ENCODE peak calls at places on chromosomes 4 and X, in six cellular contexts. O is esophagus squamous epithelium, U is left lung, R is kidney epithelial cell, E is fibroblast of lung, P is transverse colon. V is an unnamed sample.

GRCh38 chrX:445727-446126 is 59.0 kb upstream of the PPP2R3B start:
- DNase-seq in E (no peak), P (no peak), O (no peak), U (no peak), R (no peak), V (no peak)

GRCh38 chr4:53622739-53623151 is 31.5 kb upstream of the LNX1 start:
- DNase-seq in R (no peak), P (no peak), E (peak; percentile 60), O (no peak), U (no peak), V (peak; percentile 74)

GRCh38 chrX:152865232-152865920 is 32.5 kb upstream of the ZNF185 start:
- DNase-seq in O (no peak), P (no peak), R (no peak), U (no peak), E (peak; percentile 19), V (no peak)

GRCh38 chrX:307261-308111 is 11.1 kb downstream of the GTPBP6 start:
- DNase-seq in U (peak; percentile 73), R (no peak), P (no peak), O (no peak), E (no peak), V (no peak)

GRCh38 chrX:68421651-68422050 is 11.6 kb downstream of the OPHN1 start:
- DNase-seq in E (no peak), P (no peak), U (no peak), R (no peak), O (no peak), V (no peak)

GRCh38 chr4:76772498-76773106 is 125.3 kb downstream of the SOWAHB start:
- DNase-seq in P (no peak), U (no peak), E (peak; percentile 86), R (no peak), O (no peak), V (peak; percentile 83)

GRCh38 chrX:45479196-45479834 is 278.6 kb upstream of the DIPK2B start:
- DNase-seq in P (no peak), R (peak; percentile 68), U (no peak), E (peak; percentile 95), O (no peak), V (peak; percentile 92)

GRCh38 chrX:20267924-20268701 is 1.4 kb upstream of the RPS6KA3 start:
- DNase-seq in O (peak; percentile 1), E (peak; percentile 31), P (peak; percentile 40), R (no peak), U (peak; percentile 83), V (peak; percentile 55)

GRCh38 chr4:184168406-184169019 is 49.2 kb downstream of the ENPP6 start:
- DNase-seq in U (peak; percentile 97), P (peak; percentile 69), O (no peak), R (peak; percentile 14), E (peak; percentile 32), V (peak; percentile 74)
- H3K4me3 ChIP-seq in U (no peak overlapping the region), P (no peak overlapping the region), O (peak overlapping the region; percentile 3), R (no peak overlapping the region), E (no peak overlapping the region), V (no peak overlapping the region)

GRCh38 chrX:141278306-141278705 is 36.0 kb upstream of the SPANXC start:
- DNase-seq in E (peak; percentile 3), P (no peak), U (no peak), O (no peak), R (no peak), V (peak; percentile 36)
- TF ChIP-seq CTCF in E (peak; percentile 48), P (no peak), U (peak; percentile 53), O (peak; percentile 35), R (peak; percentile 75), V (peak; percentile 79)

GRCh38 chrX:133307637-133308485 is 89.7 kb upstream of the TFDP3 start:
- DNase-seq in P (peak; percentile 13), E (no peak), U (no peak), R (no peak), O (no peak), V (no peak)
- H3K4me3 ChIP-seq in P (no peak overlapping the region), E (no peak overlapping the region), U (no peak overlapping the region), R (no peak overlapping the region), O (no peak overlapping the region), V (no peak overlapping the region)

GRCh38 chrX:85052636-85053343 is 49.1 kb downstream of the APOOL start:
- DNase-seq in R (peak; percentile 7), U (no peak), O (no peak), P (no peak), E (peak; percentile 85), V (peak; percentile 81)
- TF ChIP-seq CTCF in R (peak; percentile 18), U (peak; percentile 8), O (no peak), P (no peak), E (peak; percentile 14), V (peak; percentile 38)

GRCh38 chr4:2042947-2043395 is 16.2 kb upstream of the NAT8L start:
- DNase-seq in O (no peak), P (no peak), E (no peak), U (peak; percentile 39), R (no peak), V (no peak)
- H3K4me3 ChIP-seq in O (no peak overlapping the region), P (peak overlapping the region; percentile 94), E (no peak overlapping the region), U (no peak overlapping the region), R (peak overlapping the region; percentile 87), V (peak overlapping the region; percentile 77)

DNA sequence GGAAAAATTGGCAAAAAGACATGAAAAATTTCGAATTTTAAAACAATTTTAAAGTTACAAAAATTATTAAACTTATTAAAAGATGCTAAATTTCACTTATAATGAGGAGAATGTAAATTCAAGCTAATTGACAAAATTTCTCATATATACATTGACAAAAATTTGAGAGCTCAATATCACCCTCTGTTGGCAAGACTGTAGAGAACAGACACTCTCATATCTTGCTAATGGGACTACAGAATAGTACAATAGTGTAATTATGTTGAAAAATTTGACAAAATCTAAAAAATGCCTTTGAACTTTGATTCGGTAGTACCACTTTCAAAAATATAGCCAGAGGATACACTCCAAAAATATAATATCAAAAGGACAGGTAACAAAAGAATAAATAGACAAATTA is 29.8 kb downstream of the DCAF8L2 start:
- DNase-seq in O (no peak), P (no peak), E (peak; percentile 2), U (no peak), R (no peak), V (peak; percentile 46)
- TF ChIP-seq CTCF in O (no peak), P (peak; percentile 16), E (no peak), U (no peak), R (peak; percentile 35), V (peak; percentile 50)

DNA sequence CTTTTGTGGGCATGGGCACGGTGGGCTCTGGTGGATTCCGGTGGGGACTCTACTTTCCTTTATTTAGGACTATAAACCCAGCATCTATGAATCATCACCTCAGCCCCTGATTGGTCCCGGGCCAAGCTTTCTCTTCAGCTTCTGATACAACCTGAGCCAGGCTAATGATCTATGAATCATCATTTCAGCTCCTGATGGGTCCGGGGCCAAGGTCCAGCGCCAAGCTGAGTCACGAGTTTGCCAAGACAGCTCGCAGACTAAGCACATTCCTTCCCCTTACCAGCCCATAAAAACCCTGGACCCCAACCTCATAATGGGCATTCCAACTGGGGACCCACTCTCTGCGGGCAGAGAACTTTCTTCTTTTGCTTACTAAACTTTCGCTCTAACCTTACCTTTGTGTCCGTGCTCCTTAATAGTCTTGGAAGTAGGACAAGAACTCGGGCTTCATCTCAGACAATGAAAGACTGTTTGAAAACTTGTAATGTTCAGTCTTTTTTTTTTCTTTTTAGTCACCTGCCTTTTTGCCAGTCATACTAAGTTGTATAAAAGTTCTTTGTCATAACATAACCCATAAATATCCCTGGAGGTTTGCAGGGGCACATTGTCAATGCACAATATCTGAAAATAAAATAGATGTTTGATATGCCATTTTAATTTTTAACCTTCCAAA is 904.9 kb upstream of the EPHA5 start:
- DNase-seq in U (peak; percentile 28), P (no peak), E (peak; percentile 97), R (peak; percentile 87), O (no peak), V (peak; percentile 79)
- H3K4me3 ChIP-seq in U (no peak overlapping the region), P (no peak overlapping the region), E (no peak overlapping the region), R (no peak overlapping the region), O (no peak overlapping the region), V (no peak overlapping the region)